ENCODE peak calls at places on chromosomes 12 and 14, in five cellular contexts. One of them, this sample, is unnamed.

GRCh38 chr14:96662116-96662901 is 134.9 kb upstream of the VRK1 start:
- DNase-seq in suprapubic skin: peak
- DNase-seq in H9: no peak
- DNase-seq in sigmoid colon: no peak
- DNase-seq in uterus: no peak
- DNase-seq in this sample: no peak

GRCh38 chr14:91294153-91294552 is 49.6 kb upstream of the GPR68 start:
- DNase-seq in suprapubic skin: no peak
- DNase-seq in H9: no peak
- DNase-seq in sigmoid colon: no peak
- DNase-seq in uterus: no peak
- DNase-seq in this sample: no peak

GRCh38 chr14:79890527-79890926 is 320.8 kb downstream of the DIO2 start:
- DNase-seq in suprapubic skin: no peak
- DNase-seq in H9: no peak
- DNase-seq in sigmoid colon: no peak
- DNase-seq in uterus: no peak
- DNase-seq in this sample: no peak

GRCh38 chr12:116245189-116245588 is 32.3 kb downstream of the MED13L start:
- DNase-seq in suprapubic skin: no peak
- DNase-seq in H9: no peak
- DNase-seq in sigmoid colon: no peak
- DNase-seq in uterus: no peak
- DNase-seq in this sample: no peak

GRCh38 chr14:80692903-80693302 is 248.6 kb downstream of the CEP128 start:
- DNase-seq in suprapubic skin: no peak
- DNase-seq in H9: no peak
- DNase-seq in sigmoid colon: no peak
- DNase-seq in uterus: no peak
- DNase-seq in this sample: no peak

GRCh38 chr12:90355701-90356345 is 599.2 kb downstream of the CCER1 start:
- DNase-seq in suprapubic skin: no peak
- DNase-seq in H9: no peak
- DNase-seq in sigmoid colon: no peak
- DNase-seq in uterus: no peak
- DNase-seq in this sample: no peak

GRCh38 chr14:101120636-101121398 is 217.3 kb upstream of the RTL1 start:
- DNase-seq in suprapubic skin: peak
- DNase-seq in H9: peak
- DNase-seq in sigmoid colon: peak
- DNase-seq in uterus: peak
- DNase-seq in this sample: no peak

GRCh38 chr12:8038659-8039114 is 6.2 kb downstream of the FOXJ2 start:
- DNase-seq in suprapubic skin: no peak
- DNase-seq in H9: peak
- DNase-seq in sigmoid colon: peak
- DNase-seq in uterus: no peak
- DNase-seq in this sample: no peak

GRCh38 chr14:69260246-69260978 is 454 bp downstream of the GALNT16 start:
- DNase-seq in suprapubic skin: no peak
- DNase-seq in H9: peak
- DNase-seq in sigmoid colon: no peak
- DNase-seq in uterus: no peak
- DNase-seq in this sample: no peak

GRCh38 chr12:125329239-125330238 is 264.3 kb downstream of the AACS start:
- DNase-seq in suprapubic skin: no peak
- DNase-seq in H9: peak
- DNase-seq in sigmoid colon: no peak
- DNase-seq in uterus: no peak
- DNase-seq in this sample: no peak

GRCh38 chr12:52206309-52207040 is 14.7 kb upstream of the KRT80 start:
- DNase-seq in suprapubic skin: no peak
- DNase-seq in H9: no peak
- DNase-seq in sigmoid colon: peak
- DNase-seq in uterus: no peak
- DNase-seq in this sample: no peak

GRCh38 chr12:3743803-3744202 is 9.1 kb downstream of the CRACR2A start:
- DNase-seq in suprapubic skin: no peak
- DNase-seq in H9: no peak
- DNase-seq in sigmoid colon: no peak
- DNase-seq in uterus: no peak
- DNase-seq in this sample: no peak

GRCh38 chr12:103632554-103633216 is 45.6 kb downstream of the STAB2 start:
- DNase-seq in suprapubic skin: peak
- DNase-seq in H9: peak
- DNase-seq in sigmoid colon: no peak
- DNase-seq in uterus: no peak
- DNase-seq in this sample: peak

GRCh38 chr12:42090899-42091298 is 53.8 kb downstream of the GXYLT1 start:
- DNase-seq in suprapubic skin: no peak
- DNase-seq in H9: no peak
- DNase-seq in sigmoid colon: no peak
- DNase-seq in uterus: no peak
- DNase-seq in this sample: no peak

GRCh38 chr12:68804654-68805591 is 3.1 kb upstream of the MDM2 start:
- DNase-seq in suprapubic skin: no peak
- DNase-seq in H9: peak
- DNase-seq in sigmoid colon: no peak
- DNase-seq in uterus: peak
- DNase-seq in this sample: no peak

GRCh38 chr12:115338566-115339294 is 654.8 kb upstream of the TBX3 start:
- DNase-seq in suprapubic skin: no peak
- DNase-seq in H9: no peak
- DNase-seq in sigmoid colon: no peak
- DNase-seq in uterus: no peak
- DNase-seq in this sample: no peak

GRCh38 chr12:20220339-20220738 is 148.0 kb upstream of the PDE3A start:
- DNase-seq in suprapubic skin: no peak
- DNase-seq in H9: peak
- DNase-seq in sigmoid colon: no peak
- DNase-seq in uterus: no peak
- DNase-seq in this sample: no peak

GRCh38 chr12:50520345-50520744 is 15.6 kb downstream of the DIP2B start:
- DNase-seq in suprapubic skin: no peak
- DNase-seq in H9: no peak
- DNase-seq in sigmoid colon: no peak
- DNase-seq in uterus: no peak
- DNase-seq in this sample: no peak

GRCh38 chr12:6092784-6093722 is 31.4 kb downstream of the VWF start:
- DNase-seq in suprapubic skin: peak
- DNase-seq in H9: no peak
- DNase-seq in sigmoid colon: peak
- DNase-seq in uterus: peak
- DNase-seq in this sample: no peak

GRCh38 chr12:67391034-67391433 is 121.9 kb downstream of the CAND1 start:
- DNase-seq in suprapubic skin: no peak
- DNase-seq in H9: no peak
- DNase-seq in sigmoid colon: no peak
- DNase-seq in uterus: no peak
- DNase-seq in this sample: no peak

GRCh38 chr12:67391656-67392055 is 122.5 kb downstream of the CAND1 start:
- DNase-seq in suprapubic skin: no peak
- DNase-seq in H9: no peak
- DNase-seq in sigmoid colon: no peak
- DNase-seq in uterus: no peak
- DNase-seq in this sample: no peak

GRCh38 chr12:67386869-67387570 is 117.9 kb downstream of the CAND1 start:
- DNase-seq in suprapubic skin: no peak
- DNase-seq in H9: no peak
- DNase-seq in sigmoid colon: no peak
- DNase-seq in uterus: no peak
- DNase-seq in this sample: no peak

DNA sequence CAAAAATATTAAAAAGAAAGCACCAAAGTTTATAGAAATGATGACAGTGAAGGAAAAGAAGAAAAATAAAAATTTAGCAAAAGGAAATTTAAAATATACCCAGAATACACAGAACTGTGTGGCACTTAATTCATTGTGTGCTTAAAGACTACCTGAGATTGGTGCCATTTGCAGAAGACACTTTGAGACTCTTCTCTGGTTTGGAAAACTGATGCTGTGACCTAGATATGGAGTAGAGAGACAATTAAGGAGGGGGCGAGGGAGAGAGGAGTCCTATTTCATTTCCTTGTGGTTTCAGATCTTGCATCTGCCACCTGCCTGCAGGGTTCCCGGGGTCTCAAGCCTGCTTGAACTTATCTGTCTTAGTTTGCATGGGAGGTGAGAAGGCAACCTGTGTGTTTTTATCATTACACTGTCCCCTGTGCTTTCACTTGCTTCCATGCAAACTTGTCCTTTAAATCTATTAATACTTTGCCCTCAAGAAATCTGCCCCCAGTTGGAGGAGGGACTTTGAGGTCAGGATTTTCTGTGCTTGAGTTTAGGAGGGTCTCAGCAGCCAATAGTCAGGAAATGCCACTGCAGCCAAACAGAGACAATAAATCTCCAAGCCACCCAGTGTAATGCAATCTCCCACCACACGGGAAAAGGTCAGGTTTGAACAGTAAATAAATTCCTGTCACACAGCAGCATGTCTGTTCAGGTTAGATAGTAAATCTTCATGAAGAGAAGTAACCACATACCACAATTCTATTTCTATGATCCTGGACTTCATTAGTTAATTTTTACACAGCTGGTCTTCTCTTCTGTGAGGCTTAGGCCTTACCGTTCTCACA is 119.4 kb downstream of the CAND1 start:
- DNase-seq in suprapubic skin: no peak
- DNase-seq in H9: peak
- DNase-seq in sigmoid colon: no peak
- DNase-seq in uterus: no peak
- DNase-seq in this sample: no peak
- TF ChIP-seq CTCF in suprapubic skin: no peak
- TF ChIP-seq CTCF in H9: peak
- TF ChIP-seq CTCF in sigmoid colon: no peak
- TF ChIP-seq CTCF in uterus: no peak
- TF ChIP-seq CTCF in this sample: peak

GRCh38 chr14:99753225-99754140 is 39.7 kb upstream of the EML1 start:
- DNase-seq in suprapubic skin: no peak
- DNase-seq in H9: no peak
- DNase-seq in sigmoid colon: no peak
- DNase-seq in uterus: no peak
- DNase-seq in this sample: no peak
- TF ChIP-seq CTCF in suprapubic skin: no peak
- TF ChIP-seq CTCF in H9: peak
- TF ChIP-seq CTCF in sigmoid colon: no peak
- TF ChIP-seq CTCF in uterus: no peak
- TF ChIP-seq CTCF in this sample: no peak

DNA sequence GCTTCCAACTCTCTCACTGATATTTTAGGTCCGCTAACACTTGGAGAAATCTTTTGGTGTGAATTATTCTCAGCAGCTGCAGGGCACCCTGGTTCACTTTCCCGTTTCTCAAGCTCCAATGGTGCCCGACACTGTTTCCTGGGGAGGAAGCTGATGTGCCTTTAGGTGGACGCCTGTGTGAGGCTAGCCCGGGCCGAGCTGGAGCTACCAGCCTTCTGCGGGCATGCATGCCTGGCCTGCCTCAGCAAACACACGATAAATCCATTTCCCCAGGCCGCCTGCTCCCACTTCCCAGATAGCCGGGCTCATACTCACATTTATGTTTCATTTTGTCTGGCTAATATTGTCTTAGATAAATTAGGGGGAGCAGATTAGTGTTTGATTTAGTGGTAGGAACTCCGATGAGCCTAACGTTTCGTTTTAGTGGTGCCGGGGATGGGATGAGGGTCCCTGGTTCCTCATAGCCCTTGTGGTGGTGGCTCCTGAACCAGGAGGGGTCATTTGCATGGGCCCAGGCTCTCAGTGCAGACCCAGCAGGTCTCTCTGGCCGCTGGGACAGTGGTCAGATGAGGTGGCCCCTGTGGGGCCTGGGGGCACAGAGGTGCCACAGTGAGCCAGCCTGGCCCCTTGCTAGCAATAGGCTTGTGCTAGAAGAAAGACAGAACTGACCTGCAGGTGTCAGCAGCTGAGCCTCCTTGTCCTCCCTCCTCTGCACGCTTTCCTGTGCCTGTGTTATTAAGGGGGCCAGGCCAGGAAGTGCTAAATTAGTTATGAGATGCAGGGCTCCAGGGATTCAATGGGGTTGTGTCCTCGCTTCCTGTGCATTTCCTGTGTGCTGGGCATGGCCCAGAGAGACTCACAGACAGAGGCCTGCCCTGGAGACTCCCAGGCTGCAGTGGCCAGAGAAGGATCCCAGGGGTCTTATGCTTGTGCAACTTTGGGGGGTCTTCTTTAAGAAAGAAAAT is 88.3 kb downstream of the KIF26A start:
- DNase-seq in suprapubic skin: no peak
- DNase-seq in H9: no peak
- DNase-seq in sigmoid colon: peak
- DNase-seq in uterus: no peak
- DNase-seq in this sample: no peak
- TF ChIP-seq CTCF in suprapubic skin: no peak
- TF ChIP-seq CTCF in H9: peak
- TF ChIP-seq CTCF in sigmoid colon: no peak
- TF ChIP-seq CTCF in uterus: no peak
- TF ChIP-seq CTCF in this sample: no peak

GRCh38 chr12:55743131-55743921 is 404 bp downstream of the GDF11 start:
- DNase-seq in suprapubic skin: peak
- DNase-seq in H9: peak
- DNase-seq in sigmoid colon: peak
- DNase-seq in uterus: peak
- DNase-seq in this sample: no peak

GRCh38 chr12:55743967-55744931 is 1.3 kb downstream of the GDF11 start:
- DNase-seq in suprapubic skin: no peak
- DNase-seq in H9: no peak
- DNase-seq in sigmoid colon: peak
- DNase-seq in uterus: no peak
- DNase-seq in this sample: no peak

GRCh38 chr12:55746913-55747231 is 4.0 kb downstream of the GDF11 start:
- DNase-seq in suprapubic skin: no peak
- DNase-seq in H9: no peak
- DNase-seq in sigmoid colon: no peak
- DNase-seq in uterus: no peak
- DNase-seq in this sample: no peak

GRCh38 chr12:55746147-55746912 is 3.4 kb downstream of the GDF11 start:
- DNase-seq in suprapubic skin: no peak
- DNase-seq in H9: no peak
- DNase-seq in sigmoid colon: peak
- DNase-seq in uterus: no peak
- DNase-seq in this sample: no peak

DNA sequence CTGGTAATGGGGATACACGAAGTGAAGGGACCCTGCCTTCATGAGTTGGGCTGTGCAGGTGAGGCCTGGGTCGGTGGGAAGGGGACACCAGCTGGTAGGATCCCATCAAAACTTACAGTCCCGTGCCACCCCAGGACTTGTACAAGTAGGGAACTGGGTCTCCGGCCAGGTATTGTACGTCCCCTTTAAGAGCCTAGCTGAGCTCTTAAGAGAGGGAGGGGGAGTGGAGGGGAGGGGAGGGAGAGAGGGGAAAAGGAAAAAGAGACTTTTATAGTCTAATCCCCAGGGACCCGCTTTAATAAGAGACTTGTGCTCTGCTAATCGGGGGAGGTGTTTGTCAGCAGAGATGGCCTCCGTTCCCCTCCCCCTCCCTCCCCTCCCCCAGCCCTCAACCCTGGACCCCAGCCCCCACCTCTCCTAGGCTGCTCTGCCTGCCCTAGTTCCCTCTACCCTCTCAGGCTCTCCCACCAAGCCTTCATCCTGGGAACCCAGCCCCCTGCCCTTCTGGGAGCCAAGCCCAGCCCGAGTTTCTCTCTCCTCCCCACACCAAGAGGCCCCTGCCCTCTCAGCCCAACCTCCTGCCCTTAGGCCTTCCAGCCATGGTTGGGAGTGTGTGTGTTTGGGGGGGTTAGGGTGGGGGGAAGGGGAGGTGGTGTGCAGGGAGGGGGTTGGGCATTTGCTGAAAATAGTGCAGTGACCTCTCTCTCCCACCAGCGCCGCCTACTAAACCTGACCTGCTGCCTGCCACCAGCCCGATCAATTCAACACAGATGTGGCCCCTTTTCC is 2.6 kb downstream of the GDF11 start:
- DNase-seq in suprapubic skin: no peak
- DNase-seq in H9: peak
- DNase-seq in sigmoid colon: peak
- DNase-seq in uterus: peak
- DNase-seq in this sample: peak
- TF ChIP-seq CTCF in suprapubic skin: no peak
- TF ChIP-seq CTCF in H9: peak
- TF ChIP-seq CTCF in sigmoid colon: no peak
- TF ChIP-seq CTCF in uterus: no peak
- TF ChIP-seq CTCF in this sample: peak